ENCODE peak calls at places on chromosomes 7 and 10, in six cellular contexts. T is HTR-8/SVneo; Z is stimulated activated CD8-positive, alpha-beta memory T cell treated with anti-CD3 and anti-CD28 coated beads, Interleukin-2, amount 100 ng/mL, for 1 hour; J is HEK293T; S is skeletal muscle cell; O is left lung. L is an unnamed sample.
A peak's percentile ranks its signal among the peaks of the same experiment; 100 is the strongest.

GRCh38 chr7:157270060-157270444 is 66.8 kb upstream of the DNAJB6 start:
- DNase-seq in T (no peak), Z (no peak), J (no peak), S (no peak), O (no peak), L (no peak)

GRCh38 chr10:102135956-102136526 is 3.2 kb downstream of the PPRC1 start:
- DNase-seq in T (no peak), Z (no peak), J (no peak), S (no peak), O (no peak), L (no peak)

GRCh38 chr7:43856996-43857395 is 12.3 kb downstream of the MRPS24 start:
- DNase-seq in T (no peak), Z (no peak), J (no peak), S (no peak), O (no peak), L (no peak)

GRCh38 chr10:122738031-122738430 is 38.4 kb upstream of the C10orf120 start:
- DNase-seq in T (no peak), Z (no peak), J (no peak), S (no peak), O (no peak), L (no peak)

GRCh38 chr10:78763651-78764395 is 304.9 kb upstream of the ZMIZ1 start:
- DNase-seq in T (no peak), Z (no peak), J (no peak), S (no peak), O (no peak), L (no peak)

GRCh38 chr10:21518629-21519321 is 6.7 kb downstream of the SKIDA1 start:
- DNase-seq in T (no peak), Z (no peak), J (no peak), S (no peak), O (no peak), L (no peak)

GRCh38 chr7:2015251-2015871 is 217.4 kb downstream of the MAD1L1 start:
- DNase-seq in T (no peak), Z (no peak), J (no peak), S (no peak), O (peak; percentile 71), L (no peak)

GRCh38 chr10:22251751-22252285 is 34.0 kb upstream of the EBLN1 start:
- DNase-seq in T (no peak), Z (peak; percentile 17), J (no peak), S (no peak), O (peak; percentile 88), L (no peak)

GRCh38 chr10:31833753-31834152 is 94.9 kb downstream of the ARHGAP12 start:
- DNase-seq in T (no peak), Z (no peak), J (no peak), S (no peak), O (no peak), L (no peak)

GRCh38 chr10:132130286-132131265 is 56.2 kb upstream of the DPYSL4 start:
- DNase-seq in T (no peak), Z (no peak), J (no peak), S (no peak), O (peak; percentile 47), L (no peak)

GRCh38 chr7:6579446-6579845 is 2.2 kb downstream of the ZDHHC4 start:
- DNase-seq in T (no peak), Z (no peak), J (no peak), S (no peak), O (peak; percentile 14), L (no peak)

GRCh38 chr7:36312915-36313334 is 76.7 kb upstream of the ANLN start:
- DNase-seq in T (no peak), Z (no peak), J (no peak), S (no peak), O (no peak), L (no peak)

GRCh38 chr7:151249034-151249731 is 689 bp upstream of the SMARCD3 start:
- DNase-seq in T (no peak), Z (no peak), J (peak; percentile 61), S (no peak), O (peak; percentile 90), L (no peak)

GRCh38 chr7:73909051-73909941 is 48.3 kb downstream of the TMEM270 start:
- DNase-seq in T (no peak), Z (no peak), J (peak; percentile 3), S (no peak), O (peak; percentile 51), L (no peak)

GRCh38 chr10:127614484-127614883 is 65.4 kb downstream of the NPS start:
- DNase-seq in T (no peak), Z (no peak), J (no peak), S (no peak), O (no peak), L (no peak)

GRCh38 chr10:80319318-80319717 is 29.9 kb upstream of the MAT1A start:
- DNase-seq in T (no peak), Z (no peak), J (no peak), S (no peak), O (no peak), L (no peak)

GRCh38 chr7:40133561-40134427 is 628 bp downstream of the MPLKIP start:
- DNase-seq in T (peak; percentile 15), Z (no peak), J (no peak), S (no peak), O (no peak), L (no peak)

GRCh38 chr10:1896153-1896552 is 158.8 kb upstream of the ADARB2 start:
- DNase-seq in T (no peak), Z (no peak), J (no peak), S (no peak), O (no peak), L (no peak)

GRCh38 chr7:105488219-105488571 is 33.9 kb downstream of the PUS7 start:
- DNase-seq in T (no peak), Z (no peak), J (no peak), S (no peak), O (no peak), L (no peak)

GRCh38 chr10:106038246-106038645 is 1126.3 kb downstream of the SORCS1 start:
- DNase-seq in T (no peak), Z (no peak), J (no peak), S (no peak), O (no peak), L (no peak)

GRCh38 chr7:84624927-84625326 is 430.3 kb upstream of the SEMA3A start:
- DNase-seq in T (no peak), Z (no peak), J (no peak), S (no peak), O (no peak), L (no peak)

GRCh38 chr10:94210465-94211186 is 152.1 kb downstream of the NOC3L start:
- DNase-seq in T (no peak), Z (no peak), J (no peak), S (no peak), O (no peak), L (no peak)

GRCh38 chr10:17805921-17806577 is 3.1 kb upstream of the MRC1 start:
- DNase-seq in T (no peak), Z (no peak), J (no peak), S (no peak), O (no peak), L (no peak)

GRCh38 chr10:78970261-78970660 is 98.5 kb upstream of the ZMIZ1 start:
- DNase-seq in T (no peak), Z (no peak), J (no peak), S (no peak), O (no peak), L (no peak)

GRCh38 chr7:3260425-3260762 is 40.7 kb upstream of the SDK1 start:
- DNase-seq in T (no peak), Z (no peak), J (no peak), S (no peak), O (no peak), L (no peak)

GRCh38 chr10:133405844-133406527 is 12.0 kb downstream of the MTG1 start:
- DNase-seq in T (no peak), Z (no peak), J (no peak), S (no peak), O (no peak), L (peak; percentile 17)

GRCh38 chr10:17353568-17353967 is 100.8 kb downstream of the ST8SIA6 start:
- DNase-seq in T (no peak), Z (no peak), J (no peak), S (no peak), O (no peak), L (no peak)

L was measured in BJ.